ENCODE peak calls at places on chromosomes 3 and 15, in five cellular contexts. One of them, this sample, is unnamed.

GRCh38 chr3:11002456-11002855 is 9.9 kb downstream of the SLC6A1 start:
- DNase-seq in sigmoid colon: no peak
- DNase-seq in psoas muscle: no peak
- DNase-seq in substantia nigra: no peak
- DNase-seq in SK-N-MC: no peak
- DNase-seq in this sample: no peak

GRCh38 chr3:70977712-70978111 is 605.8 kb downstream of the FOXP1 start:
- DNase-seq in psoas muscle: no peak
- DNase-seq in substantia nigra: no peak
- DNase-seq in sigmoid colon: no peak
- DNase-seq in SK-N-MC: no peak
- DNase-seq in this sample: no peak

GRCh38 chr3:134904333-134904771 is 109.3 kb downstream of the EPHB1 start:
- DNase-seq in substantia nigra: no peak
- DNase-seq in SK-N-MC: no peak
- DNase-seq in psoas muscle: no peak
- DNase-seq in sigmoid colon: no peak
- DNase-seq in this sample: no peak

GRCh38 chr15:41799488-41799805 is 25.2 kb downstream of the MAPKBP1 start:
- DNase-seq in SK-N-MC: no peak
- DNase-seq in substantia nigra: no peak
- DNase-seq in sigmoid colon: no peak
- DNase-seq in psoas muscle: no peak
- DNase-seq in this sample: no peak

GRCh38 chr3:31421280-31422048 is 111.3 kb upstream of the STT3B start:
- DNase-seq in SK-N-MC: no peak
- DNase-seq in sigmoid colon: no peak
- DNase-seq in substantia nigra: no peak
- DNase-seq in psoas muscle: no peak
- DNase-seq in this sample: no peak

GRCh38 chr3:12964713-12965612 is 108.3 kb downstream of the IQSEC1 start:
- DNase-seq in sigmoid colon: no peak
- DNase-seq in SK-N-MC: no peak
- DNase-seq in psoas muscle: no peak
- DNase-seq in substantia nigra: no peak
- DNase-seq in this sample: no peak

GRCh38 chr15:88586401-88587162 is 34.6 kb upstream of the AEN start:
- DNase-seq in substantia nigra: no peak
- DNase-seq in psoas muscle: no peak
- DNase-seq in sigmoid colon: no peak
- DNase-seq in SK-N-MC: no peak
- DNase-seq in this sample: no peak

GRCh38 chr15:28942046-28942445 is 56.3 kb downstream of the APBA2 start:
- DNase-seq in SK-N-MC: no peak
- DNase-seq in sigmoid colon: peak
- DNase-seq in psoas muscle: no peak
- DNase-seq in substantia nigra: no peak
- DNase-seq in this sample: no peak

GRCh38 chr3:28349397-28350000 is 875 bp upstream of the AZI2 start:
- DNase-seq in sigmoid colon: no peak
- DNase-seq in psoas muscle: peak
- DNase-seq in SK-N-MC: no peak
- DNase-seq in substantia nigra: no peak
- DNase-seq in this sample: no peak

GRCh38 chr3:78867409-78868372 is 900.1 kb downstream of the ROBO1 start:
- DNase-seq in psoas muscle: no peak
- DNase-seq in SK-N-MC: no peak
- DNase-seq in substantia nigra: no peak
- DNase-seq in sigmoid colon: no peak
- DNase-seq in this sample: no peak

GRCh38 chr3:76026379-76026778 is 241.0 kb upstream of the ZNF717 start:
- DNase-seq in psoas muscle: no peak
- DNase-seq in sigmoid colon: no peak
- DNase-seq in substantia nigra: no peak
- DNase-seq in SK-N-MC: no peak
- DNase-seq in this sample: no peak

GRCh38 chr15:81752149-81752942 is 293.5 kb downstream of the MEX3B start:
- DNase-seq in SK-N-MC: peak
- DNase-seq in sigmoid colon: peak
- DNase-seq in substantia nigra: no peak
- DNase-seq in psoas muscle: peak
- DNase-seq in this sample: peak

GRCh38 chr3:23174426-23175039 is 28.6 kb upstream of the UBE2E2 start:
- DNase-seq in sigmoid colon: no peak
- DNase-seq in psoas muscle: no peak
- DNase-seq in SK-N-MC: no peak
- DNase-seq in substantia nigra: no peak
- DNase-seq in this sample: no peak

GRCh38 chr15:74635228-74635627 is 19.6 kb downstream of the CLK3 start:
- DNase-seq in sigmoid colon: no peak
- DNase-seq in psoas muscle: peak
- DNase-seq in substantia nigra: no peak
- DNase-seq in SK-N-MC: no peak
- DNase-seq in this sample: no peak

GRCh38 chr15:37034835-37035234 is 65.5 kb downstream of the MEIS2 start:
- DNase-seq in sigmoid colon: no peak
- DNase-seq in psoas muscle: no peak
- DNase-seq in substantia nigra: no peak
- DNase-seq in SK-N-MC: no peak
- DNase-seq in this sample: no peak

GRCh38 chr3:50606596-50606995 is 5.0 kb downstream of the CISH start:
- DNase-seq in psoas muscle: no peak
- DNase-seq in SK-N-MC: no peak
- DNase-seq in substantia nigra: no peak
- DNase-seq in sigmoid colon: no peak
- DNase-seq in this sample: no peak

GRCh38 chr3:177618873-177619771 is 421.8 kb upstream of the TBL1XR1 start:
- DNase-seq in SK-N-MC: peak
- DNase-seq in psoas muscle: no peak
- DNase-seq in sigmoid colon: no peak
- DNase-seq in substantia nigra: no peak
- DNase-seq in this sample: no peak

GRCh38 chr3:190486201-190486865 is 27.6 kb upstream of the IL1RAP start:
- DNase-seq in substantia nigra: no peak
- DNase-seq in SK-N-MC: peak
- DNase-seq in psoas muscle: no peak
- DNase-seq in sigmoid colon: no peak
- DNase-seq in this sample: no peak

GRCh38 chr3:40763812-40764211 is 239.1 kb downstream of the ZNF621 start:
- DNase-seq in psoas muscle: no peak
- DNase-seq in substantia nigra: no peak
- DNase-seq in SK-N-MC: no peak
- DNase-seq in sigmoid colon: no peak
- DNase-seq in this sample: no peak

GRCh38 chr15:56775632-56776031 is 42.3 kb upstream of the ZNF280D start:
- DNase-seq in sigmoid colon: no peak
- DNase-seq in substantia nigra: no peak
- DNase-seq in psoas muscle: no peak
- DNase-seq in SK-N-MC: no peak
- DNase-seq in this sample: no peak

GRCh38 chr15:56715220-56715619 is 18.1 kb downstream of the ZNF280D start:
- DNase-seq in psoas muscle: no peak
- DNase-seq in SK-N-MC: peak
- DNase-seq in substantia nigra: no peak
- DNase-seq in sigmoid colon: no peak
- DNase-seq in this sample: no peak

GRCh38 chr15:42919794-42920280 is 741 bp downstream of the TTBK2 start:
- DNase-seq in SK-N-MC: no peak
- DNase-seq in sigmoid colon: peak
- DNase-seq in psoas muscle: no peak
- DNase-seq in substantia nigra: peak
- DNase-seq in this sample: peak

GRCh38 chr3:67109651-67110204 is 111.6 kb downstream of the KBTBD8 start:
- DNase-seq in substantia nigra: no peak
- DNase-seq in psoas muscle: no peak
- DNase-seq in sigmoid colon: peak
- DNase-seq in SK-N-MC: no peak
- DNase-seq in this sample: no peak

GRCh38 chr15:68333775-68334470 is 56.4 kb downstream of the FEM1B start:
- DNase-seq in sigmoid colon: peak
- DNase-seq in SK-N-MC: no peak
- DNase-seq in psoas muscle: peak
- DNase-seq in substantia nigra: no peak
- DNase-seq in this sample: peak

GRCh38 chr15:66057089-66057488 is 187.8 kb downstream of the RAB11A start:
- DNase-seq in substantia nigra: no peak
- DNase-seq in SK-N-MC: no peak
- DNase-seq in sigmoid colon: no peak
- DNase-seq in psoas muscle: no peak
- DNase-seq in this sample: no peak

GRCh38 chr3:20222274-20222673 is 36.3 kb upstream of the SGO1 start:
- DNase-seq in psoas muscle: no peak
- DNase-seq in substantia nigra: no peak
- DNase-seq in SK-N-MC: no peak
- DNase-seq in sigmoid colon: no peak
- DNase-seq in this sample: no peak

GRCh38 chr3:159322322-159322939 is 520.6 kb downstream of the MFSD1 start:
- DNase-seq in sigmoid colon: no peak
- DNase-seq in psoas muscle: peak
- DNase-seq in SK-N-MC: peak
- DNase-seq in substantia nigra: no peak
- DNase-seq in this sample: no peak

GRCh38 chr3:132289311-132289710 is 27.9 kb upstream of the ACP3 start:
- DNase-seq in sigmoid colon: no peak
- DNase-seq in psoas muscle: no peak
- DNase-seq in SK-N-MC: no peak
- DNase-seq in substantia nigra: no peak
- DNase-seq in this sample: no peak

GRCh38 chr3:48561045-48561736 is 2.4 kb downstream of the UCN2 start:
- DNase-seq in SK-N-MC: no peak
- DNase-seq in substantia nigra: peak
- DNase-seq in sigmoid colon: peak
- DNase-seq in psoas muscle: peak
- DNase-seq in this sample: peak

GRCh38 chr3:12719984-12720656 is 38.9 kb downstream of the TMEM40 start:
- DNase-seq in SK-N-MC: peak
- DNase-seq in substantia nigra: peak
- DNase-seq in psoas muscle: peak
- DNase-seq in sigmoid colon: peak
- DNase-seq in this sample: peak

GRCh38 chr3:9316881-9317341 is 45.9 kb upstream of the THUMPD3 start:
- DNase-seq in sigmoid colon: peak
- DNase-seq in psoas muscle: no peak
- DNase-seq in SK-N-MC: no peak
- DNase-seq in substantia nigra: no peak
- DNase-seq in this sample: peak

GRCh38 chr15:44492040-44492439 is 44.9 kb upstream of the EIF3J start:
- DNase-seq in sigmoid colon: no peak
- DNase-seq in SK-N-MC: no peak
- DNase-seq in psoas muscle: no peak
- DNase-seq in substantia nigra: no peak
- DNase-seq in this sample: no peak
- H3K27ac ChIP-seq in sigmoid colon: no peak
- H3K27ac ChIP-seq in SK-N-MC: no peak
- H3K27ac ChIP-seq in psoas muscle: no peak
- H3K27ac ChIP-seq in substantia nigra: no peak
- H3K27ac ChIP-seq in this sample: no peak

GRCh38 chr3:87495946-87496345 is 219.6 kb upstream of the POU1F1 start:
- DNase-seq in SK-N-MC: no peak
- DNase-seq in substantia nigra: no peak
- DNase-seq in psoas muscle: no peak
- DNase-seq in sigmoid colon: no peak
- DNase-seq in this sample: no peak

GRCh38 chr3:87494264-87494663 is 217.9 kb upstream of the POU1F1 start:
- DNase-seq in SK-N-MC: no peak
- DNase-seq in substantia nigra: no peak
- DNase-seq in psoas muscle: no peak
- DNase-seq in sigmoid colon: no peak
- DNase-seq in this sample: no peak

GRCh38 chr3:87503901-87504498 is 227.6 kb upstream of the POU1F1 start:
- DNase-seq in sigmoid colon: no peak
- DNase-seq in substantia nigra: no peak
- DNase-seq in psoas muscle: no peak
- DNase-seq in SK-N-MC: peak
- DNase-seq in this sample: no peak

GRCh38 chr3:87501076-87501475 is 224.7 kb upstream of the POU1F1 start:
- DNase-seq in SK-N-MC: no peak
- DNase-seq in psoas muscle: no peak
- DNase-seq in sigmoid colon: no peak
- DNase-seq in substantia nigra: no peak
- DNase-seq in this sample: no peak

GRCh38 chr3:87498358-87499080 is 222.1 kb upstream of the POU1F1 start:
- DNase-seq in SK-N-MC: no peak
- DNase-seq in psoas muscle: no peak
- DNase-seq in substantia nigra: no peak
- DNase-seq in sigmoid colon: no peak
- DNase-seq in this sample: no peak
- H3K27ac ChIP-seq in SK-N-MC: peak
- H3K27ac ChIP-seq in psoas muscle: no peak
- H3K27ac ChIP-seq in substantia nigra: no peak
- H3K27ac ChIP-seq in sigmoid colon: no peak
- H3K27ac ChIP-seq in this sample: no peak

GRCh38 chr3:172286554-172287148 is 161.6 kb downstream of the GHSR start:
- DNase-seq in sigmoid colon: no peak
- DNase-seq in substantia nigra: no peak
- DNase-seq in SK-N-MC: no peak
- DNase-seq in psoas muscle: no peak
- DNase-seq in this sample: no peak

GRCh38 chr3:172290457-172290856 is 157.8 kb downstream of the GHSR start:
- DNase-seq in psoas muscle: no peak
- DNase-seq in substantia nigra: no peak
- DNase-seq in SK-N-MC: no peak
- DNase-seq in sigmoid colon: no peak
- DNase-seq in this sample: no peak

GRCh38 chr3:172289583-172289982 is 158.7 kb downstream of the GHSR start:
- DNase-seq in SK-N-MC: no peak
- DNase-seq in substantia nigra: no peak
- DNase-seq in sigmoid colon: peak
- DNase-seq in psoas muscle: no peak
- DNase-seq in this sample: peak

GRCh38 chr3:172287811-172288477 is 160.3 kb downstream of the GHSR start:
- DNase-seq in psoas muscle: no peak
- DNase-seq in substantia nigra: no peak
- DNase-seq in SK-N-MC: no peak
- DNase-seq in sigmoid colon: no peak
- DNase-seq in this sample: no peak

GRCh38 chr3:172288625-172289024 is 159.6 kb downstream of the GHSR start:
- DNase-seq in psoas muscle: no peak
- DNase-seq in substantia nigra: no peak
- DNase-seq in SK-N-MC: no peak
- DNase-seq in sigmoid colon: no peak
- DNase-seq in this sample: no peak
- H3K27ac ChIP-seq in psoas muscle: no peak
- H3K27ac ChIP-seq in substantia nigra: no peak
- H3K27ac ChIP-seq in SK-N-MC: no peak
- H3K27ac ChIP-seq in sigmoid colon: no peak
- H3K27ac ChIP-seq in this sample: peak

DNA sequence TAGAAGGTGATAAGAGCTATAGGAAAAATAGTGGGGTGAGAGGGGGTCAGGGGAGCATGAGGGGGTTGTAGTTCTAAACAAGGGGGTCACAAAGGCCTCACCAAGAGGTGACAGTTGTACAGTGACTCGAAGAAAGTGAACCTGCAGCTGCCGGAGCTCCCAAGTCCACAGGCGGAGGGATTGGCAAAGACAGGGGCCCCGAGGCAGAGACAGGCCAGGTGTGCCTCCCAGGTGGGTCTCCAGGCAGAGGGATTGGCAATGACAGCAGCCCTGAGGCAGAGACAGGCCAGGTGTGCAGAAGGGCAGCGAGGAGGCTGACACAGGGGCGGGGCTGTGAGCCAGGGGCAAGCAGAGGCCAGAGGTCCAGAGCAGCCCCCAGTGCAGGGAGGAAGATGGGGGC is 63.7 kb downstream of the DNAJB8 start:
- DNase-seq in substantia nigra: no peak
- DNase-seq in SK-N-MC: no peak
- DNase-seq in sigmoid colon: no peak
- DNase-seq in psoas muscle: no peak
- DNase-seq in this sample: no peak
- H3K27ac ChIP-seq in substantia nigra: no peak
- H3K27ac ChIP-seq in SK-N-MC: no peak
- H3K27ac ChIP-seq in sigmoid colon: no peak
- H3K27ac ChIP-seq in psoas muscle: no peak
- H3K27ac ChIP-seq in this sample: no peak